ENCODE peak calls at places on chromosomes 6 and 20, in eight cellular contexts. U, Y, O, M, Q, S, G and J are unnamed samples.

GRCh38 chr6:31829633-31830492 is 2.3 kb downstream of the HSPA1B start:
- DNase-seq in O (no peak), M (peak), G (peak), U (peak), S (peak), Q (no peak), Y (peak), J (peak)

GRCh38 chr6:87623248-87623647 is 33.3 kb downstream of the ORC3 start:
- DNase-seq in O (no peak), Q (peak), U (no peak), S (peak), Y (peak), M (peak), G (no peak), J (peak)

GRCh38 chr20:1215386-1216170 is 10.3 kb upstream of the RAD21L1 start:
- DNase-seq in Y (no peak), G (no peak), Q (no peak), U (no peak), O (no peak), M (no peak), S (no peak), J (peak)

GRCh38 chr20:19943021-19943659 is 74.0 kb upstream of the NAA20 start:
- DNase-seq in M (no peak), G (no peak), Y (no peak), O (no peak), U (no peak), Q (no peak), S (no peak), J (no peak)

GRCh38 chr20:37567331-37567665 is 39.6 kb upstream of the BLCAP start:
- DNase-seq in U (no peak), G (no peak), Q (no peak), Y (no peak), O (no peak), S (no peak), M (no peak), J (no peak)

GRCh38 chr6:141107562-141108160 is 1025.1 kb upstream of the GJE1 start:
- DNase-seq in M (peak), S (no peak), O (no peak), U (no peak), Y (peak), G (peak), Q (peak), J (no peak)

GRCh38 chr6:152453421-152453820 is 183.7 kb downstream of the SYNE1 start:
- DNase-seq in S (no peak), Y (no peak), U (no peak), Q (no peak), G (no peak), O (no peak), M (no peak), J (no peak)

GRCh38 chr20:41616228-41616627 is 1.9 kb downstream of the CHD6 start:
- DNase-seq in M (peak), G (no peak), Q (no peak), O (no peak), S (no peak), U (peak), Y (peak), J (no peak)

GRCh38 chr20:58199469-58199868 is 29.0 kb downstream of the ANKRD60 start:
- DNase-seq in O (no peak), M (no peak), Q (no peak), U (no peak), Y (no peak), S (no peak), G (no peak), J (no peak)

GRCh38 chr6:38813451-38813850 is 98.3 kb downstream of the DNAH8 start:
- DNase-seq in Q (no peak), Y (no peak), S (no peak), O (no peak), U (no peak), M (no peak), G (peak), J (no peak)

GRCh38 chr6:158991017-158991723 is 8.8 kb downstream of the RSPH3 start:
- DNase-seq in S (no peak), O (peak), Q (no peak), Y (no peak), G (no peak), M (no peak), U (no peak), J (no peak)

GRCh38 chr6:2542858-2543218 is 207.9 kb downstream of the MYLK4 start:
- DNase-seq in Y (peak), Q (peak), S (peak), U (peak), M (peak), G (peak), O (no peak), J (peak)

GRCh38 chr6:2560903-2561698 is 189.6 kb downstream of the MYLK4 start:
- DNase-seq in O (no peak), S (no peak), U (no peak), G (no peak), M (no peak), Y (no peak), Q (no peak), J (peak)

GRCh38 chr20:10312111-10312510 is 93.5 kb downstream of the SNAP25 start:
- DNase-seq in M (peak), Y (peak), G (no peak), Q (no peak), S (no peak), O (no peak), U (peak), J (no peak)

GRCh38 chr20:444862-445426 is 17.4 kb downstream of the TBC1D20 start:
- DNase-seq in M (peak), Y (peak), G (peak), S (no peak), O (no peak), U (peak), Q (peak), J (no peak)

GRCh38 chr6:12280901-12281300 is 9.3 kb upstream of the EDN1 start:
- DNase-seq in Y (no peak), M (no peak), G (no peak), U (no peak), S (no peak), Q (peak), O (no peak), J (no peak)

GRCh38 chr6:12280458-12280857 is 9.7 kb upstream of the EDN1 start:
- DNase-seq in O (no peak), U (no peak), Q (peak), G (peak), Y (peak), S (no peak), M (peak), J (no peak)

GRCh38 chr6:12279322-12280098 is 10.7 kb upstream of the EDN1 start:
- DNase-seq in Q (no peak), G (no peak), M (peak), O (no peak), U (no peak), Y (no peak), S (no peak), J (no peak)

GRCh38 chr6:12277401-12277800 is 12.8 kb upstream of the EDN1 start:
- DNase-seq in O (no peak), U (no peak), Y (no peak), G (no peak), Q (peak), M (no peak), S (no peak), J (no peak)

GRCh38 chr6:12278915-12279314 is 11.2 kb upstream of the EDN1 start:
- DNase-seq in M (no peak), Q (no peak), O (no peak), Y (no peak), U (no peak), G (peak), S (no peak), J (no peak)
- H3K4me2 ChIP-seq in M (peak), Q (no peak), O (no peak), Y (peak), U (peak), G (peak), S (no peak), J (no peak)

DNA sequence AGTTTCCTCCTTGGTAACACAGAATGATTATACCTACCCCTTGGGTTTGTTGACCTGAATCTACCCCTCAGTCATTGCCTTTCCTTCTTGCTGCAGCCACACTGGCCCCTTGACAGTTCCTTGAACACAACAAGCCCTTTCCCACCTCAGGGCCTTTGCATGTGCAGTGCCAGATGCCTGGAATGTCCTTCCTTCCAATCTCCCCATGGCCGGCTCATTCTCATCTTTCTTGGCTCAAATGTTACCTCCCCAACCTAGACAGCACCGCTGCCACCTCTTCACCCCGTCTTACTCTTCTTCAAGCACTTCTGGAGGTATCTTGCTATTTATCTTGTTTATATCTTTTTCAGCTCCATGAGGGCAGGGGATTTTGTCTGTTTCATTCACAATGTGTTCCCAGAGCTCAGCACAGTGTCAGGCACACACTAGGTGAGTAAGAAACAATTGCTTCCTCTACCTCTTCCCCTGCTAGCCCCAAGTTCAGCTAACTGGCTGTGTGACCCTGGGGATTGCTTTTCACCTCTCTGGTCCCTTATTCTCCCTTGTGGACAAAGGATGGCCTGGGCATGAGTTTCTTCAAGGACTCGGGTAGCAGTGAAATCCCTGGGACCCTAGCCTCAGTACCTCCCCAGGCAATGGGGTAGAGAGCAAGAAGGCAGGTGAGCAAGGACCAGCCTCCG is 121.5 kb downstream of the CEBPB start:
- DNase-seq in M (no peak), O (no peak), G (no peak), U (no peak), Y (no peak), Q (no peak), S (no peak), J (no peak)
- H2AFZ ChIP-seq in M (no peak), O (no peak), G (peak), U (no peak), Y (peak), Q (no peak), S (no peak), J (no peak)

GRCh38 chr20:25604611-25605010 is 19.2 kb downstream of the NANP start:
- DNase-seq in Y (no peak), O (no peak), M (no peak), Q (no peak), G (no peak), U (no peak), S (no peak), J (no peak)

GRCh38 chr20:25606094-25606640 is 17.6 kb downstream of the NANP start:
- DNase-seq in G (no peak), Q (no peak), U (no peak), M (no peak), S (no peak), O (no peak), Y (no peak), J (no peak)

GRCh38 chr20:25605146-25605545 is 18.7 kb downstream of the NANP start:
- DNase-seq in S (no peak), Y (no peak), M (peak), G (no peak), U (no peak), Q (no peak), O (no peak), J (no peak)

DNA sequence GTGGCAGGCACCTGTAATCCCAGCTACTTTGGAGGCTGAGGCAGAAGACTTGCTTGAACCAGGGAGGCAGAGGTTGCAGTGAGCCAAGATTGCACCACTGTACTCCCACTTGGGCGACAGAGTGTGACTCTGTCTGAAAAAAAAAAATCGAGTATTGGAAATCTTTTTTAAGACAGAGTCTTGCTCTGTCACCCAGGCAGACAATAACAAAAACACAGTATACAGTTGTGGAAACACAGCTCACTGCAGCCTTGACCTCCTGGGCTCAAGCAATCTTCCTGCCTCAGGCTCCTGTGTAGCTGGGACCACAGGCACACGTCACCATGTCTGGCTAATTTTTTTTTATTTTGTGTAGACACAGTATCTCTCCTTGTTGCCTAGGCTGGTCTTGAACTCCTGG is 15.0 kb downstream of the NANP start:
- DNase-seq in S (no peak), G (no peak), U (no peak), Y (no peak), M (no peak), O (no peak), Q (no peak), J (no peak)
- H3K4me2 ChIP-seq in S (no peak), G (no peak), U (no peak), Y (no peak), M (no peak), O (no peak), Q (no peak), J (no peak)

DNA sequence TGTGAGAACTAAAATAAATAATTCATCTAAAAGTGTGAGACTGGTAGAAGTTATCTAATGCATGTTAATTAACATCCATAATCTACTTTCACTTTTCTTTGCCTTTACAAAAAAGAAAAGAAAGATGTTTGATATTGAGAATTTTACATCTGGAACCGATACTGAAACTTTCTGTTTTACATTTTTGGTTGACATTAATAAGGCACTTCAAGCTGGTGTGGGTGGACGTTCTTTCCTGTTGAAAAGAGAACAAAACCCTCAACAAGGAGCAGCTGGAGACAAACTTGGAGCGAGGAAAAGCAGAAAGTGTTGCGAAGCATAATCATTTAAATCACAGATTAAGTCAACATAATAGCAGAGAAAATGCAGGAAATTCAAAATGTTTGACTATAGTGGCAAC is 575.2 kb upstream of the ADGRB3 start:
- DNase-seq in U (peak), G (no peak), M (no peak), S (no peak), O (no peak), Q (no peak), Y (no peak), J (peak)
- H2AFZ ChIP-seq in U (no peak), G (no peak), M (no peak), S (no peak), O (peak), Q (no peak), Y (no peak), J (no peak)

DNA sequence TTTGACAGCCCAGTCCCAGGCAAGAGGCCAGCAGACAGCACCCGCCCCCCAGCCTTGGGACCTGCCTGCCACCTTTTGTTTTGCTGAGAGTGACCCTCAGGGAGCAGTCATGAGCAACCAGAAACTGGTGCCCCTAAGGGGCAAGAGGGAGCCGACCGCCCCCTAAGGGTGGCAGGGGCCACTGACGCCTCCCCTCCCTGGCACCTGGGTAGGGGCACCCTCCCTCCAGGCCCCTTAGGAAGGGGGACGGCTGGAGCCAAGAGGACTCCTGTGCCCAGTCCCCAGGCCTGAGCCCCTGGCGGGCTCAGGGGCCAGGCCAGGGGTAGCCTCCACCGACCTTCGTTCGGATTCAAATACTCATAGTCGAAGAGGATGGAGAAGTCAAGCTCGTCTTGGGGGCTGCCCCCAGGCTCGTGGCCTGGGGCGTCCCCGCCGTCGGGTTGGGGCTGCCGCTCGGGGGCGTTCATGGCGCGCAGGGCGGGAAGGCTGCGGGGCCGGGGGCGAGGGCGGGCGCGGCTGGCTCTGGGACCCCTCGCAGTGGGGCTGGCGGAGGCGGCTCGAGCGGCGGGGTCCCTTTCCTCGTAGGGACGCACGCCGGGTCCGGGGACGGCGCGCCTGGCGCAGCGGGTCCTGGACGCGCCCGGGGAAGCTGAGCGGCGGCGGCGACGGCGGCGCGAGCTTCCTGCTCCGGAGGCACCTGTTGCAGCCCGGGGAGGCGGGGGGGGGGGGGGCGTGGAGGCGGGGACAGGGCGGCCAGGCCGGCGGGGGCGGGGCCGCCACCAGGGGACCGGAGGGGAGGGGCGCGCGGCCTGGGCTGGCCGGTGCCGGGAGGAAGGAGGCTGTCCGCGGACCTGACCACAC is at the start of gene NFATC2:
- DNase-seq in S (peak), O (peak), U (no peak), Y (no peak), Q (no peak), M (no peak), G (peak), J (peak)
- H3K4me2 ChIP-seq in S (peak), O (peak), U (no peak), Y (no peak), Q (peak), M (no peak), G (peak), J (peak)

GRCh38 chr6:27882624-27883023 is 29.6 kb downstream of the OR2B2 start:
- DNase-seq in M (no peak), G (no peak), O (no peak), Y (no peak), S (no peak), U (no peak), Q (peak), J (no peak)
- H2AFZ ChIP-seq in M (no peak), G (no peak), O (no peak), Y (no peak), S (no peak), U (no peak), Q (no peak), J (no peak)

DNA sequence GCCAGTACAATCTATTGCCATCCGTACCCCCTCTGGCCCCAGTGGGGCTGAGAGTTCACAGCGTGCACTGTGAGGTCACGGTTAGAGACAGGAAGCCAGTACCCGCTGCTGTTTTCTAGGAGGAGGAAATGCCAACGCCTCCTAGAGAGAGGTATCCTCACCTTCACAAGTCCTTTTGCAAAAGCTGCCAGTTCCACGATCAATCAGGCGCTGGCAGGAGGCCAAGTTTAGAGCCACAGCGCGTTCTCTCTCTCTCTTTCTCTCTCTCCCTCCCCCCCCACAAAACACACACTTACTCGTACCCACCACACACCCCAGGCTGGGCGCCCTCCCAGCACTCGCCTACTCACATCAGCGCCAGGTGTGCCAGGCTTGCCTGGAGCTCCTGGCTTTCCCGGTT is 22.4 kb downstream of the COL9A1 start:
- DNase-seq in Q (no peak), G (no peak), O (peak), M (no peak), S (peak), U (no peak), Y (no peak), J (no peak)
- H3K4me2 ChIP-seq in Q (no peak), G (no peak), O (peak), M (no peak), S (no peak), U (no peak), Y (no peak), J (no peak)

GRCh38 chr20:4985658-4986057 is 15.7 kb downstream of the SLC23A2 start:
- DNase-seq in U (no peak), Q (no peak), O (no peak), G (no peak), Y (peak), S (no peak), M (peak), J (no peak)

GRCh38 chr20:4989570-4989969 is 11.7 kb downstream of the SLC23A2 start:
- DNase-seq in Y (no peak), U (no peak), G (no peak), O (no peak), S (no peak), M (no peak), Q (no peak), J (peak)

GRCh38 chr20:4987130-4987529 is 14.2 kb downstream of the SLC23A2 start:
- DNase-seq in M (no peak), S (no peak), Y (no peak), Q (peak), U (no peak), G (no peak), O (no peak), J (no peak)
- H2AFZ ChIP-seq in M (no peak), S (no peak), Y (no peak), Q (no peak), U (no peak), G (no peak), O (no peak), J (no peak)